ENCODE peak calls at places on chromosome 1, in six cellular contexts. T is activated T-helper 1 cell treated with anti-CD3 and anti-CD28 coated beads, Interleukin-12 subunit alpha, Interleukin-12 subunit beta, Interleukin-2, Interleukin-4 antibody, amounts not matched to agents 30 ng/mL and 10 ng/mL and 1 ng/mL, durations not matched to agents 14 hours and 24 hours and 36 hours; L is HAP-1; R is left ventricle myocardium superior; B is effector memory CD4-positive, alpha-beta T cell; X is MV-4-11. G is an unnamed sample.

GRCh38 chr1:28173151-28173979 is 3.1 kb downstream of the PTAFR start:
- DNase-seq in B (no peak), R (no peak), T (no peak), L (no peak), X (no peak), G (no peak)

GRCh38 chr1:9080704-9081291 is 11.4 kb upstream of the SLC2A5 start:
- DNase-seq in T (no peak), R (no peak), L (peak; percentile 96), X (no peak), B (no peak), G (no peak)

GRCh38 chr1:161374373-161374772 is 6.7 kb upstream of the CFAP126 start:
- DNase-seq in L (peak; percentile 19), T (no peak), B (no peak), X (peak; percentile 37), R (no peak), G (no peak)

GRCh38 chr1:203426349-203426748 is 49.3 kb upstream of the PRELP start:
- DNase-seq in B (no peak), L (no peak), X (no peak), R (no peak), T (no peak), G (no peak)

GRCh38 chr1:59516881-59517280 is 220.0 kb downstream of the FGGY start:
- DNase-seq in B (no peak), X (no peak), R (no peak), L (no peak), T (no peak), G (no peak)

GRCh38 chr1:236795757-236796719 is 946 bp downstream of the MTR start:
- DNase-seq in T (no peak), L (no peak), B (no peak), R (no peak), X (peak; percentile 23), G (no peak)

GRCh38 chr1:31239653-31240241 is at the start of gene NKAIN1:
- DNase-seq in B (no peak), R (peak; percentile 49), T (no peak), L (no peak), X (no peak), G (no peak)

GRCh38 chr1:226945106-226945857 is 5.2 kb downstream of the COQ8A start:
- DNase-seq in L (no peak), X (peak; percentile 55), T (no peak), R (no peak), B (no peak), G (no peak)

GRCh38 chr1:114828251-114828650 is 26.4 kb upstream of the SYCP1 start:
- DNase-seq in L (no peak), T (no peak), X (peak; percentile 26), B (no peak), R (no peak), G (no peak)

GRCh38 chr1:86860424-86860823 is 53.5 kb downstream of the SELENOF start:
- DNase-seq in R (no peak), L (no peak), X (no peak), T (no peak), B (no peak), G (no peak)

GRCh38 chr1:212600980-212601379 is 7.6 kb upstream of the ATF3 start:
- DNase-seq in L (no peak), B (no peak), X (no peak), R (no peak), T (no peak), G (no peak)

GRCh38 chr1:204013052-204013451 is 59.9 kb upstream of the SOX13 start:
- DNase-seq in B (no peak), L (no peak), R (no peak), T (no peak), X (no peak), G (no peak)

GRCh38 chr1:219188331-219188803 is 14.7 kb downstream of the LYPLAL1 start:
- DNase-seq in R (no peak), L (no peak), T (no peak), X (peak; percentile 59), B (no peak), G (no peak)

GRCh38 chr1:205421728-205422127 is at the start of gene LEMD1:
- DNase-seq in L (no peak), T (no peak), R (no peak), B (no peak), X (no peak), G (no peak)

GRCh38 chr1:153697191-153697872 is 18.8 kb downstream of the NPR1 start:
- DNase-seq in T (no peak), X (no peak), B (no peak), R (peak; percentile 43), L (no peak), G (peak; percentile 82)

GRCh38 chr1:7681401-7681800 is 89.7 kb upstream of the VAMP3 start:
- DNase-seq in T (no peak), L (no peak), B (no peak), X (no peak), R (no peak), G (no peak)

GRCh38 chr1:234466945-234467344 is 12.0 kb downstream of the TARBP1 start:
- DNase-seq in X (no peak), B (no peak), R (no peak), T (no peak), L (no peak), G (no peak)

GRCh38 chr1:108610073-108610472 is 50.2 kb downstream of the EEIG2 start:
- DNase-seq in X (no peak), B (no peak), R (no peak), T (no peak), L (peak; percentile 61), G (no peak)

GRCh38 chr1:47696404-47696910 is 258.6 kb downstream of the FOXD2 start:
- DNase-seq in X (no peak), T (no peak), L (no peak), B (no peak), R (no peak), G (peak; percentile 55)

GRCh38 chr1:88327391-88328267 is 356.4 kb upstream of the PKN2 start:
- DNase-seq in L (peak; percentile 36), R (no peak), X (peak; percentile 6), T (no peak), B (no peak), G (no peak)

GRCh38 chr1:221961532-221962292 is 219.8 kb upstream of the DUSP10 start:
- DNase-seq in L (no peak), T (peak; percentile 38), B (no peak), X (peak; percentile 83), R (no peak), G (no peak)

GRCh38 chr1:234725177-234726132 is 115.5 kb upstream of the IRF2BP2 start:
- DNase-seq in T (peak; percentile 55), B (peak; percentile 37), L (no peak), X (no peak), R (peak; percentile 51), G (peak; percentile 80)

GRCh38 chr1:234987415-234988159 is 141.1 kb downstream of the TOMM20 start:
- DNase-seq in T (no peak), R (peak; percentile 73), L (peak; percentile 82), X (no peak), B (no peak), G (peak; percentile 97)

GRCh38 chr1:186754542-186755150 is 74.1 kb upstream of the PLA2G4A start:
- DNase-seq in B (no peak), R (no peak), X (no peak), L (no peak), T (no peak), G (no peak)

GRCh38 chr1:165397945-165398344 is 41.4 kb upstream of the LMX1A start:
- DNase-seq in T (no peak), B (no peak), X (peak; percentile 57), R (peak; percentile 51), L (no peak), G (no peak)

GRCh38 chr1:164768045-164768402 is 209.0 kb downstream of the PBX1 start:
- DNase-seq in R (no peak), T (no peak), L (no peak), B (no peak), X (no peak), G (no peak)

GRCh38 chr1:51541313-51542050 is 22.4 kb upstream of the EPS15 start:
- DNase-seq in B (no peak), X (no peak), L (no peak), T (no peak), R (no peak), G (no peak)

GRCh38 chr1:210587547-210587946 is 258.8 kb downstream of the HHAT start:
- DNase-seq in L (no peak), T (no peak), X (no peak), B (no peak), R (no peak), G (no peak)

GRCh38 chr1:41238311-41239094 is 3.6 kb downstream of the SCMH1 start:
- DNase-seq in L (no peak), B (no peak), T (no peak), X (no peak), R (no peak), G (no peak)

GRCh38 chr1:21866629-21867009 is 54.6 kb downstream of the LDLRAD2 start:
- DNase-seq in B (no peak), T (no peak), L (no peak), X (no peak), R (no peak), G (no peak)

GRCh38 chr1:193754732-193755427 is 568.5 kb upstream of the B3GALT2 start:
- DNase-seq in X (no peak), L (peak; percentile 18), T (no peak), R (no peak), B (no peak), G (no peak)

GRCh38 chr1:89697397-89697796 is 64.5 kb downstream of the LRRC8C start:
- DNase-seq in R (no peak), L (no peak), B (no peak), X (no peak), T (no peak), G (no peak)

G was measured in coronary artery.